ENCODE peak calls at places on chromosomes 4 and X, in four cellular contexts. One of them, this sample, is unnamed.

GRCh38 chr4:159027535-159027934 is 75.3 kb upstream of the RAPGEF2 start:
- DNase-seq in HepG2: no peak
- DNase-seq in lower lobe of right lung: no peak
- DNase-seq in tibial artery: no peak
- DNase-seq in this sample: no peak

GRCh38 chr4:83358410-83358809 is 23.8 kb upstream of the HPSE start:
- DNase-seq in HepG2: peak
- DNase-seq in lower lobe of right lung: no peak
- DNase-seq in tibial artery: no peak
- DNase-seq in this sample: no peak

GRCh38 chrX:70138622-70139021 is 5.4 kb downstream of the IGBP1 start:
- DNase-seq in HepG2: no peak
- DNase-seq in lower lobe of right lung: no peak
- DNase-seq in tibial artery: no peak
- DNase-seq in this sample: no peak

GRCh38 chr4:8176547-8177399 is 18.2 kb upstream of the ABLIM2 start:
- DNase-seq in HepG2: peak
- DNase-seq in lower lobe of right lung: peak
- DNase-seq in tibial artery: no peak
- DNase-seq in this sample: no peak

GRCh38 chrX:110404376-110404775 is 45.7 kb downstream of the RTL9 start:
- DNase-seq in HepG2: no peak
- DNase-seq in lower lobe of right lung: no peak
- DNase-seq in tibial artery: no peak
- DNase-seq in this sample: no peak

GRCh38 chr4:86686741-86687140 is 92.6 kb downstream of the PTPN13 start:
- DNase-seq in HepG2: no peak
- DNase-seq in lower lobe of right lung: no peak
- DNase-seq in tibial artery: no peak
- DNase-seq in this sample: no peak

GRCh38 chr4:17494258-17494657 is 17.6 kb downstream of the QDPR start:
- DNase-seq in HepG2: no peak
- DNase-seq in lower lobe of right lung: no peak
- DNase-seq in tibial artery: no peak
- DNase-seq in this sample: no peak

GRCh38 chr4:79820427-79820826 is 252.6 kb downstream of the ANTXR2 start:
- DNase-seq in HepG2: no peak
- DNase-seq in lower lobe of right lung: no peak
- DNase-seq in tibial artery: no peak
- DNase-seq in this sample: no peak

GRCh38 chrX:131068945-131069719 is 11.0 kb downstream of the ARHGAP36 start:
- DNase-seq in HepG2: peak
- DNase-seq in lower lobe of right lung: no peak
- DNase-seq in tibial artery: no peak
- DNase-seq in this sample: no peak

GRCh38 chrX:15930585-15930984 is 76.0 kb upstream of the AP1S2 start:
- DNase-seq in HepG2: no peak
- DNase-seq in lower lobe of right lung: no peak
- DNase-seq in tibial artery: no peak
- DNase-seq in this sample: peak

GRCh38 chr4:26420903-26421302 is 69.4 kb downstream of the CCKAR start:
- DNase-seq in HepG2: no peak
- DNase-seq in lower lobe of right lung: no peak
- DNase-seq in tibial artery: no peak
- DNase-seq in this sample: no peak

GRCh38 chr4:15533817-15534216 is 64.1 kb downstream of the CC2D2A start:
- DNase-seq in HepG2: no peak
- DNase-seq in lower lobe of right lung: no peak
- DNase-seq in tibial artery: no peak
- DNase-seq in this sample: no peak

GRCh38 chr4:95155759-95156451 is 392.9 kb downstream of the UNC5C start:
- DNase-seq in HepG2: peak
- DNase-seq in lower lobe of right lung: no peak
- DNase-seq in tibial artery: no peak
- DNase-seq in this sample: peak

GRCh38 chr4:186554890-186555827 is at the start of gene MTNR1A:
- DNase-seq in HepG2: no peak
- DNase-seq in lower lobe of right lung: no peak
- DNase-seq in tibial artery: no peak
- DNase-seq in this sample: no peak

GRCh38 chr4:86608757-86609375 is 14.8 kb downstream of the PTPN13 start:
- DNase-seq in HepG2: no peak
- DNase-seq in lower lobe of right lung: no peak
- DNase-seq in tibial artery: no peak
- DNase-seq in this sample: no peak

GRCh38 chr4:134885436-134885835 is 683.8 kb upstream of the PABPC4L start:
- DNase-seq in HepG2: no peak
- DNase-seq in lower lobe of right lung: no peak
- DNase-seq in tibial artery: no peak
- DNase-seq in this sample: no peak

GRCh38 chr4:88010921-88011320 is 3.5 kb downstream of the PKD2 start:
- DNase-seq in HepG2: no peak
- DNase-seq in lower lobe of right lung: no peak
- DNase-seq in tibial artery: no peak
- DNase-seq in this sample: no peak

GRCh38 chrX:67544281-67544680 is 460 bp downstream of the AR start:
- DNase-seq in HepG2: no peak
- DNase-seq in lower lobe of right lung: peak
- DNase-seq in tibial artery: peak
- DNase-seq in this sample: no peak

GRCh38 chr4:164424852-164425251 is 329.1 kb upstream of the SMIM31 start:
- DNase-seq in HepG2: no peak
- DNase-seq in lower lobe of right lung: no peak
- DNase-seq in tibial artery: no peak
- DNase-seq in this sample: no peak

GRCh38 chrX:141314441-141314840 is 72.1 kb upstream of the SPANXC start:
- DNase-seq in HepG2: no peak
- DNase-seq in lower lobe of right lung: no peak
- DNase-seq in tibial artery: no peak
- DNase-seq in this sample: no peak
- H3K4me3 ChIP-seq in HepG2: no peak
- H3K4me3 ChIP-seq in lower lobe of right lung: no peak
- H3K4me3 ChIP-seq in tibial artery: no peak
- H3K4me3 ChIP-seq in this sample: no peak

GRCh38 chrX:38273453-38273852 is 52.8 kb upstream of the SRPX start:
- DNase-seq in HepG2: no peak
- DNase-seq in lower lobe of right lung: no peak
- DNase-seq in tibial artery: no peak
- DNase-seq in this sample: no peak

GRCh38 chrX:38277802-38278201 is 49.5 kb downstream of the RPGR start:
- DNase-seq in HepG2: peak
- DNase-seq in lower lobe of right lung: no peak
- DNase-seq in tibial artery: no peak
- DNase-seq in this sample: no peak

GRCh38 chrX:38276089-38276488 is 51.2 kb downstream of the RPGR start:
- DNase-seq in HepG2: no peak
- DNase-seq in lower lobe of right lung: no peak
- DNase-seq in tibial artery: no peak
- DNase-seq in this sample: no peak

GRCh38 chrX:38277136-38277535 is 50.2 kb downstream of the RPGR start:
- DNase-seq in HepG2: no peak
- DNase-seq in lower lobe of right lung: no peak
- DNase-seq in tibial artery: no peak
- DNase-seq in this sample: peak

GRCh38 chrX:38275615-38276014 is 51.7 kb downstream of the RPGR start:
- DNase-seq in HepG2: peak
- DNase-seq in lower lobe of right lung: no peak
- DNase-seq in tibial artery: no peak
- DNase-seq in this sample: no peak
- H3K4me3 ChIP-seq in HepG2: no peak
- H3K4me3 ChIP-seq in lower lobe of right lung: no peak
- H3K4me3 ChIP-seq in tibial artery: no peak
- H3K4me3 ChIP-seq in this sample: no peak

DNA sequence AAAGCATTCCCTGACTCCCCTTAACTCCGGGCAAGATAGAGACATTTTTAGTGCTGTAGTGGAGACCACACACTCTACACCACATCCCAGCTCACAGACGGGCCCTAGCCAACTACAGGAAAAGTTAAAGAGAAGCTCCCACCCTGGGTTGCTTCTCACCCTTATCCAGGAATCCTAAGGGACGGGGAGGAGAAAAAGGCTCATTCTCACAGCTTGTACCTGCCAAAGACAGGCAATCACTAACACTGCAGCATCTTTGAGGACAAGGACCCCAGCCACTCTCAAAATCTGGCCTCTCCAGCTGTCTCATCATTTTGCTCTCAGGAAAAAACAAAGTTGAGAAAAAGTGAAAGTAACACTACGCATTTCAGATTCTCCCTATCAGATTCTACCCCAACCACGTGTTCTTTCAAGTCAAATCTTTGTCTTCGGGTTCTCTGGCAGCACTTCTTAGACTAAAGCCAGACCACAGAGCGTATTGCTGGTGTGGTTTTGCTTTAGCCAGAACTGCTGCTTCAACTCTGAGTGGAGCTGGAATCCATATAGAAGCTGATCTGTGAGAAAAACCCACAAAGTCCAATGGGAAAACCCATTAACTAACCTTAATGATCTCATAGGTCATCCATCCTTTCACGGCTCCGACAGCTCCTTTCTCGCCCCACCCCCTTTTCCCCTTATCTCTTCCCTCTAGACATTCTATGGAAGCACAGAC is 605.9 kb upstream of the DIPK2B start:
- DNase-seq in HepG2: no peak
- DNase-seq in lower lobe of right lung: no peak
- DNase-seq in tibial artery: no peak
- DNase-seq in this sample: no peak
- H3K4me3 ChIP-seq in HepG2: no peak
- H3K4me3 ChIP-seq in lower lobe of right lung: peak
- H3K4me3 ChIP-seq in tibial artery: peak
- H3K4me3 ChIP-seq in this sample: no peak

DNA sequence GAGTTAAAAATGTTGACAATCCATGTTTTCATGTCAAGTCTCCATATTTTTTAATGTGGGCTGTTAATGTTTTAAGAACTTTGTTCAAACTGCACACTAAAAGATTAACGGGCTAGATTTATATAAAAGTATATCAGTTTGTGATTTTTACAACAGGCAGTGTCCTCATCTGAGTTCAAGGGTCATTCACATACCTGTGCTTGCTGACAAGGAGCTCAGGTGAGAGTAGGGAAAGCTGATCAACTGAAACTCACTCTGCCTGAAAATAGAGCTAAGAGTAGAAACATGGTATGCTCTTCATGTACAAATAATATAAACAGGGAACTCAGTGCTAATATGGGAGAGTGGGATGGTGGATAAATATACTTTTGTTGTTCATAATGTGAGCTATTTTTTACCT is 102.3 kb upstream of the DKK2 start:
- DNase-seq in HepG2: no peak
- DNase-seq in lower lobe of right lung: no peak
- DNase-seq in tibial artery: no peak
- DNase-seq in this sample: no peak
- H3K4me3 ChIP-seq in HepG2: no peak
- H3K4me3 ChIP-seq in lower lobe of right lung: no peak
- H3K4me3 ChIP-seq in tibial artery: no peak
- H3K4me3 ChIP-seq in this sample: no peak

GRCh38 chr4:108199881-108200280 is 31.1 kb upstream of the LEF1 start:
- DNase-seq in HepG2: no peak
- DNase-seq in lower lobe of right lung: no peak
- DNase-seq in tibial artery: no peak
- DNase-seq in this sample: no peak
- H3K4me3 ChIP-seq in HepG2: no peak
- H3K4me3 ChIP-seq in lower lobe of right lung: no peak
- H3K4me3 ChIP-seq in tibial artery: no peak
- H3K4me3 ChIP-seq in this sample: no peak

GRCh38 chr4:1765409-1766335 is 27.4 kb upstream of the FGFR3 start:
- DNase-seq in HepG2: no peak
- DNase-seq in lower lobe of right lung: no peak
- DNase-seq in tibial artery: no peak
- DNase-seq in this sample: no peak

GRCh38 chr4:1766336-1767057 is 26.6 kb upstream of the FGFR3 start:
- DNase-seq in HepG2: peak
- DNase-seq in lower lobe of right lung: no peak
- DNase-seq in tibial artery: no peak
- DNase-seq in this sample: no peak

GRCh38 chr4:1767770-1768366 is 25.2 kb upstream of the FGFR3 start:
- DNase-seq in HepG2: peak
- DNase-seq in lower lobe of right lung: peak
- DNase-seq in tibial artery: no peak
- DNase-seq in this sample: no peak

GRCh38 chr4:1768367-1769034 is 24.6 kb upstream of the FGFR3 start:
- DNase-seq in HepG2: peak
- DNase-seq in lower lobe of right lung: peak
- DNase-seq in tibial artery: no peak
- DNase-seq in this sample: no peak

DNA sequence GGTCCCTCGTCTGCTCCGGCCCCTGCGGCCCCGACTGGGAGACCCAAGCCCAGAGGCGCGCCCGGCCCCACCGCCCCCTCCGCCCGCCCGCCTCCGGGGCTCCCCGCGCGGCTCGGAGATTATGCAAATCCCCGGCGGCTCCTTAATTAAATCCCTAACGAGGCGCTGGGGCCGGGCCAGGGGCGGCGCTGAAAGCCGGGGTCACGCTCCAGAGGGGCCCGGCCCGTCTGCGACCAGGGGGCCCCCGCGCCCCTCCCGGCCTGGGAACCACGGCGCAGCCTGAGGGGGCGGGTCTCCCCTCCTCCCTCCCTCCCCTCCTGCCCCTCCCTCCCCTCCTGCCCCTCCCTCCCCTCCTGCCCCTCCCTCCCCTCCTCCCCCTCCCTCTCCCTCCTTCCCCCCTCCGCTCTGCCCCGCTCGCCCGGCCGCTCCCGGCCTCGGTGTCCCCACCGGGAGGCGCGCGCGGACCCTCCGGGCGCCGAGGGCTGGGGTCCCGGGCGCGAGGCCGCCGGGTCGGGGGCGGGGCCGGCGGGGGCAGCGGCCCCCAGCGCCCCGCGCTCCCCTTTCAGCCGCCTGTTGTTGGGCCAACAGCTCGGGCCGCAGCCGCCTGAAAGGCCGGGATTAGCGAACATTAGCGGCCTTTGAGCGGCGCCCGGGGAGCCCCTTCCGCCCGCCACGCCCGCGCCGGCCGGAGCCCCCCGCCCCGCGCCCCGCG is 25.9 kb upstream of the FGFR3 start:
- DNase-seq in HepG2: no peak
- DNase-seq in lower lobe of right lung: no peak
- DNase-seq in tibial artery: no peak
- DNase-seq in this sample: no peak
- H3K4me3 ChIP-seq in HepG2: peak
- H3K4me3 ChIP-seq in lower lobe of right lung: peak
- H3K4me3 ChIP-seq in tibial artery: peak
- H3K4me3 ChIP-seq in this sample: no peak

GRCh38 chrX:41265615-41266014 is 68.3 kb upstream of the DDX3X start:
- DNase-seq in HepG2: no peak
- DNase-seq in lower lobe of right lung: no peak
- DNase-seq in tibial artery: peak
- DNase-seq in this sample: no peak
- H3K4me3 ChIP-seq in HepG2: no peak
- H3K4me3 ChIP-seq in lower lobe of right lung: peak
- H3K4me3 ChIP-seq in tibial artery: peak
- H3K4me3 ChIP-seq in this sample: no peak

GRCh38 chr4:92198711-92199110 is 105.1 kb upstream of the GRID2 start:
- DNase-seq in HepG2: no peak
- DNase-seq in lower lobe of right lung: no peak
- DNase-seq in tibial artery: no peak
- DNase-seq in this sample: no peak
- H3K4me3 ChIP-seq in HepG2: no peak
- H3K4me3 ChIP-seq in lower lobe of right lung: no peak
- H3K4me3 ChIP-seq in tibial artery: no peak
- H3K4me3 ChIP-seq in this sample: no peak

GRCh38 chr4:150582881-150583286 is 933 bp downstream of the MAB21L2 start:
- DNase-seq in HepG2: no peak
- DNase-seq in lower lobe of right lung: no peak
- DNase-seq in tibial artery: no peak
- DNase-seq in this sample: no peak
- H3K4me3 ChIP-seq in HepG2: no peak
- H3K4me3 ChIP-seq in lower lobe of right lung: peak
- H3K4me3 ChIP-seq in tibial artery: peak
- H3K4me3 ChIP-seq in this sample: no peak

This sample was measured in LNCaP clone FGC.